ENCODE peak calls at places on chromosome 17, in eight cellular contexts. R is dorsolateral prefrontal cortex; D is GM23248; U is SJSA1; N is right cardiac atrium; X is naive thymus-derived CD4-positive, alpha-beta T cell; L is mucosa of descending colon; B is cardiac fibroblast. J is an unnamed sample.

GRCh38 chr17:2853722-2854580 is 57.7 kb downstream of the RAP1GAP2 start:
- DNase-seq in R (no peak), D (peak; percentile 63), U (peak; percentile 29), N (peak; percentile 72), X (no peak), L (peak; percentile 42), B (peak; percentile 22), J (no peak)

GRCh38 chr17:66576473-66576872 is 258.4 kb upstream of the CACNG5 start:
- DNase-seq in R (no peak), D (no peak), U (no peak), N (no peak), X (no peak), L (no peak), B (no peak), J (no peak)

GRCh38 chr17:64622931-64623654 is 39.0 kb downstream of the SMURF2 start:
- DNase-seq in R (no peak), D (peak; percentile 91), U (peak; percentile 94), N (no peak), X (no peak), L (no peak), B (peak; percentile 91), J (peak; percentile 71)

GRCh38 chr17:81511800-81512559 is 619 bp downstream of the ACTG1 start:
- DNase-seq in R (no peak), D (peak; percentile 84), U (peak; percentile 84), N (peak; percentile 78), X (peak; percentile 48), L (peak; percentile 46), B (peak; percentile 46), J (no peak)

GRCh38 chr17:64969046-64969501 is 49.8 kb upstream of the LRRC37A3 start:
- DNase-seq in R (no peak), D (no peak), U (no peak), N (no peak), X (no peak), L (no peak), B (no peak), J (no peak)

GRCh38 chr17:9239260-9239820 is 218.0 kb downstream of the NTN1 start:
- DNase-seq in R (no peak), D (no peak), U (no peak), N (peak; percentile 72), X (no peak), L (peak; percentile 46), B (no peak), J (no peak)

GRCh38 chr17:50151937-50152547 is 1.6 kb upstream of the PPP1R9B start:
- DNase-seq in R (peak; percentile 94), D (peak; percentile 92), U (peak; percentile 89), N (peak; percentile 92), X (peak; percentile 55), L (peak; percentile 95), B (peak; percentile 88), J (peak; percentile 87)

GRCh38 chr17:31321481-31321880 is at the start of gene EVI2A:
- DNase-seq in R (peak; percentile 53), D (peak; percentile 80), U (peak; percentile 76), N (no peak), X (peak; percentile 74), L (peak; percentile 31), B (peak; percentile 87), J (peak; percentile 66)

GRCh38 chr17:39953471-39953888 is 9.3 kb upstream of the GSDMA start:
- DNase-seq in R (no peak), D (no peak), U (no peak), N (no peak), X (no peak), L (no peak), B (no peak), J (no peak)

GRCh38 chr17:75508848-75509450 is 6.4 kb downstream of the CASKIN2 start:
- DNase-seq in R (peak; percentile 43), D (no peak), U (no peak), N (peak; percentile 66), X (no peak), L (no peak), B (no peak), J (no peak)
- H3K4me3 ChIP-seq in R (no peak overlapping the region), D (no peak overlapping the region), U (no peak overlapping the region), N (no peak overlapping the region), X (no peak overlapping the region), L (no peak overlapping the region), B (no peak overlapping the region), J (no peak overlapping the region)

DNA sequence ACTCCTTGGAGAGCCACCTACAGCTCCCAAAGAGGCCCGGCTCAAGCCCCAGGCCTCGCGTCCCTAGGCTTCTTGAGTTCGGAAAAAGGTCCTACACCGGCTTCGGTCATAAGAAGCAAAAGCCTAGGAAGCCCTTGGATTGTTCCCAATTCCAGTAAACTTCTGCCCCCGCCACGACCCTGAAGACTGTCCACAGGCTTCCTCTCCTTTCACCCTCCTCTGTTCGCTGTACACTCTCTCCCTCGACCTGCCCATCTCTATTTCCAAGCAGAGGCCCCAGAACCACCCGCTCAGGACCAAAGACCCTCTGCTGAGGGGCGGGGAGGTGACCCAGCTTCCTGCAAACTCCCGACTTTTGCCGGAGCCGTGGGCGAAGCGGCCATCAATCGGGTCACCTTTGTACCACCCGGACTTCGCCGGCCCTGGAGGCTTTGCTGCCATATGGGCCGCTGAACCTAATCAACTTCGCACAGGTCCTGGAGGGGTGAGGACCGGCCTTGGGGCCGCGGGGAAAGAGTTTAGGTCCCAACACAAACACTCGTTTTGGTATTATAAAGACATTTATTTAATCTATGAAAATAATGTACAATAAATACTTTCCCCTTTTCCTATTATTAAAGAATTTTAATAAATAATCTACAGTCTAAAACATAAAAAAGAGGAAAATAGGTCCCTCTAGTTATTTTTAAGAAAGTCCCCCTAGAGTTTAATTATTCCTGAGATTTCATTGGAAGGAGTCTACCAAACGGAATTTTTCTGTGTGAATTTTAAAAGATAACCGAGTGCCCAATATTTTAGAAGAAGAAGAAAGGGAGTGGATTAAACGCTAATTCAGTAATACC is 2.6 kb downstream of the HOXB2 start:
- DNase-seq in R (no peak), D (peak; percentile 63), U (no peak), N (no peak), X (peak; percentile 47), L (no peak), B (peak; percentile 66), J (no peak)
- H3K4me3 ChIP-seq in R (peak overlapping the region; percentile 51), D (peak overlapping the region; percentile 95), U (peak overlapping the region; percentile 48), N (peak overlapping the region; percentile 77), X (peak overlapping the region; percentile 80), L (peak overlapping the region; percentile 34), B (peak overlapping the region; percentile 74), J (peak overlapping the region; percentile 75)

GRCh38 chr17:82697808-82698064 is 762 bp downstream of the RAB40B start:
- DNase-seq in R (no peak), D (no peak), U (no peak), N (no peak), X (no peak), L (no peak), B (no peak), J (no peak)
- H3K4me3 ChIP-seq in R (peak overlapping the region; percentile 89), D (peak overlapping the region; percentile 72), U (peak overlapping the region; percentile 94), N (peak overlapping the region; percentile 62), X (peak overlapping the region; percentile 6), L (peak overlapping the region; percentile 61), B (peak overlapping the region; percentile 70), J (peak overlapping the region; percentile 67)

GRCh38 chr17:58005031-58005727 is 1.9 kb downstream of the SRSF1 start:
- DNase-seq in R (no peak), D (peak; percentile 45), U (no peak), N (no peak), X (no peak), L (no peak), B (no peak), J (no peak)
- H3K4me3 ChIP-seq in R (peak overlapping the region; percentile 84), D (peak overlapping the region; percentile 99), U (peak overlapping the region; percentile 77), N (peak overlapping the region; percentile 78), X (peak overlapping the region; percentile 99), L (no peak overlapping the region), B (peak overlapping the region; percentile 97), J (peak overlapping the region; percentile 99)

GRCh38 chr17:79992657-79993389 is 42.8 kb downstream of the TBC1D16 start:
- DNase-seq in R (no peak), D (peak; percentile 35), U (no peak), N (peak; percentile 33), X (no peak), L (no peak), B (no peak), J (no peak)
- H3K4me3 ChIP-seq in R (peak overlapping the region; percentile 69), D (peak overlapping the region; percentile 47), U (no peak overlapping the region), N (no peak overlapping the region), X (peak overlapping the region; percentile 56), L (no peak overlapping the region), B (no peak overlapping the region), J (no peak overlapping the region)

DNA sequence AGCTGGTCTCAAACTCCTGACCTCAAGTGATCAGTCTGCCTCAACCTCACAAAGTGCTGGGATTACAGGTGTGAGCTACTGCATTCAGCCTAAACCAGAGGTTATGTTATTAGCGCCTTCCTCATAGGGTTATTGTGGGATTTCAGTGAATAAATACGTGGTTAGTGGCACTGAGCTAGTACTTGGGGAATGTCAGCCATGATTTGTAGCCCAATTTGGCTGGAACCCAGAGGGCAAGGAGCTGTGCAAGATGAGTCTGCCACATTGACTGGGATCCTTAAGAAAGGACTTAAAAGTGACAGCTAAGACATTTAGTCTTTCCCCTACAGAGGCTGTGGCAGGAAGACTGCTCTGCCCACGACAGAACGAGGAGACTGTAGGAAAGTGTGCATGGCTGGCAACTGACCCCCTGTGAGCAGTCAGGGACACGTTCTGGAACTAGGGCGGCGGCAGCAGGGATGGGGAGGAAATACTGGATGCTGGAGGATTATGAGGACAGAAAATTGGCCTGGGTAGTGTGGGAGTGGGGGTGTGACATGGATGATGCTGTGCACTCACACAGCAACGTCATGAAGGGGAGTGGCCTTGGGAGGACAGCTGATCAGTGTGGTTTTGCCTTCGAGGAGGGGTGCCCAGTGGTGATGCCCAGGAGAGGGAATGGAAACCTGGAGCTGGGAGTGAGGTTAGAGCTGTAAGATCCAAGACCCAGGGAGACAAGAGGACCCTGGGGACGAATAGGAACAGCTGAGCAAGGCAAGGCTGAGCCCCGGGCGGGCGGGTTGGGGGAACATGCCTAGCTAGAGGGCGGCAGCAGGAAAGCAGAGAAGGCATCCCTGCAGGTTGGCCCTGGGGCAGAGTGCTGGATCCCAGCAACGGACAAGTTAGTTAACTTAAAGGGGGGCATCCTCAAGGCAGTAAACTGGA is 14.5 kb downstream of the ATP5PD start:
- DNase-seq in R (peak; percentile 93), D (peak; percentile 95), U (peak; percentile 73), N (peak; percentile 90), X (peak; percentile 63), L (peak; percentile 75), B (peak; percentile 78), J (peak; percentile 71)
- H3K4me3 ChIP-seq in R (peak overlapping the region; percentile 81), D (peak overlapping the region; percentile 92), U (peak overlapping the region; percentile 63), N (peak overlapping the region; percentile 37), X (peak overlapping the region; percentile 44), L (no peak overlapping the region), B (peak overlapping the region; percentile 33), J (peak overlapping the region; percentile 95)

DNA sequence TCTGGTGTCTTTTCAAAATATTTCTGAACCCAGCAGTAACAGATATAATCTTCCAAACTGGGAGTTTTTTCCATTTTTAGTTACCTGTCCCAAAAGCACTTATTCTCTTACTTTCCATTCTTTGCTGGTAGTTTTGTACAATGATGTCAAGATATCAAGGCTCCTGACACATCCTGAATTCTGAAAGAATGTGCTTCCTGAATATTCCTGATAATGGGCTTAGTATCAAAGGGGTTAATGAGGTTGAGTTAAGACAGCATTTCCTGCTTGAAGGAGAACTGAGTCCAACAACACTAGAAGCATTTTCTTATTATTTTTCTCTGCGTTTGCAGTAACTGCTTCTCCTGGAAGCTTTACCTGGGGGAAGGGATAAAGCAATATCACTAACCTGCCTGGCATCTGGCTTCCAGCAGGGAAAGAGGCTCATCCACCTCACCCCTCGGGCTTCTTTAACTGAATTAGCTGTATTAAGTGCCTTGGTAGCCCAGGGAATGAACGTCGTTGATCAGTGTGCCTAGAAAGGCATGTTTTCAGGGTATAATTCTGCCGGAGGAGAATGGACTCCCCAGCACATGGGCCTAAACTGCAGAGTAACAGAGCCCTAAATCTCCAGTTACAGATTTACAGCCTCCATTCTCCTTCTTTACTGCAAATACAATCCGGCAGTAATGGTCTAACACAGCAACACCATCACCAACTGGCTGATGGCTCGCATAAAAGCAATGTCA is 134.4 kb downstream of the SNX11 start:
- DNase-seq in R (no peak), D (no peak), U (no peak), N (no peak), X (no peak), L (no peak), B (no peak), J (no peak)
- H3K4me3 ChIP-seq in R (no peak overlapping the region), D (peak overlapping the region; percentile 6), U (no peak overlapping the region), N (no peak overlapping the region), X (no peak overlapping the region), L (no peak overlapping the region), B (no peak overlapping the region), J (no peak overlapping the region)

J was measured in brain microvascular endothelial cell.